ENCODE peak calls at places on chromosomes 4 and X, in four cellular contexts. P is mesenchymal stem cell, N is IMR-90, G is neuronal stem cell. I is an unnamed sample.

GRCh38 chr4:167100120-167100519 is 134.2 kb downstream of the SPOCK3 start:
- DNase-seq in N (no peak), G (peak; percentile 15), P (peak; percentile 30), I (peak; percentile 13)

GRCh38 chrX:38880460-38880859 is 79.2 kb downstream of the MID1IP1 start:
- DNase-seq in N (peak; percentile 56), P (no peak), G (no peak), I (no peak)

GRCh38 chr4:80171251-80171650 is 26.1 kb upstream of the PRDM8 start:
- DNase-seq in N (peak; percentile 62), G (no peak), P (peak; percentile 64), I (peak; percentile 10)

GRCh38 chrX:77788050-77788449 is 2.0 kb upstream of the ATRX start:
- DNase-seq in G (no peak), P (peak; percentile 15), N (peak; percentile 14), I (peak; percentile 3)

GRCh38 chr4:134324179-134324578 is 122.6 kb upstream of the PABPC4L start:
- DNase-seq in P (no peak), G (no peak), N (no peak), I (no peak)

GRCh38 chr4:105092356-105092755 is 54.3 kb upstream of the TET2 start:
- DNase-seq in G (no peak), N (peak; percentile 85), P (no peak), I (no peak)

GRCh38 chr4:58515206-58515605 is 1405.0 kb upstream of the IGFBP7 start:
- DNase-seq in N (no peak), G (peak; percentile 23), P (no peak), I (peak; percentile 48)

GRCh38 chrX:41406211-41406610 is 40.9 kb upstream of the NYX start:
- DNase-seq in N (peak; percentile 18), G (no peak), P (peak; percentile 14), I (no peak)

GRCh38 chr4:82906469-82906868 is 5.9 kb downstream of the THAP9 start:
- DNase-seq in G (no peak), N (no peak), P (no peak), I (no peak)

GRCh38 chr4:156889616-156890594 is 81.7 kb downstream of the PDGFC start:
- DNase-seq in P (peak; percentile 24), G (no peak), N (peak; percentile 83), I (no peak)

GRCh38 chr4:38819569-38819968 is 15.0 kb upstream of the TLR1 start:
- DNase-seq in G (no peak), N (peak; percentile 73), P (peak; percentile 49), I (no peak)

GRCh38 chr4:52103314-52103713 is 52.2 kb downstream of the SPATA18 start:
- DNase-seq in N (no peak), G (peak; percentile 15), P (peak; percentile 43), I (peak; percentile 61)

GRCh38 chr4:137694138-137694537 is 161.8 kb upstream of the PCDH18 start:
- DNase-seq in P (no peak), N (no peak), G (no peak), I (no peak)

GRCh38 chr4:54658321-54659093 is 750 bp downstream of the KIT start:
- DNase-seq in N (peak; percentile 36), P (peak; percentile 67), G (peak; percentile 52), I (peak; percentile 75)

GRCh38 chr4:72468904-72469502 is 100.0 kb downstream of the ADAMTS3 start:
- DNase-seq in G (no peak), P (peak; percentile 28), N (peak; percentile 20), I (peak; percentile 35)

GRCh38 chr4:8033067-8033755 is 93.5 kb upstream of the AFAP1 start:
- DNase-seq in P (no peak), N (no peak), G (no peak), I (no peak)

GRCh38 chr4:158130204-158130603 is 42.6 kb downstream of the GASK1B start:
- DNase-seq in N (no peak), P (no peak), G (no peak), I (no peak)

GRCh38 chr4:123583043-123583442 is 186.4 kb downstream of the SPRY1 start:
- DNase-seq in P (no peak), N (no peak), G (no peak), I (no peak)

GRCh38 chr4:89904524-89904923 is 9.9 kb downstream of the MMRN1 start:
- DNase-seq in P (no peak), N (no peak), G (no peak), I (no peak)

GRCh38 chr4:145890689-145891088 is 47.9 kb downstream of the ZNF827 start:
- DNase-seq in P (no peak), G (no peak), N (no peak), I (no peak)
- H3K4me3 ChIP-seq in P (no peak overlapping the region), G (no peak overlapping the region), N (no peak overlapping the region), I (no peak overlapping the region)

GRCh38 chrX:103882999-103883398 is 50.9 kb upstream of the RAB9B start:
- DNase-seq in G (no peak), P (no peak), N (no peak), I (no peak)

GRCh38 chrX:103889216-103889615 is 57.2 kb upstream of the RAB9B start:
- DNase-seq in N (no peak), P (no peak), G (no peak), I (no peak)

GRCh38 chrX:103883533-103883932 is 51.5 kb upstream of the RAB9B start:
- DNase-seq in P (no peak), G (no peak), N (no peak), I (no peak)

DNA sequence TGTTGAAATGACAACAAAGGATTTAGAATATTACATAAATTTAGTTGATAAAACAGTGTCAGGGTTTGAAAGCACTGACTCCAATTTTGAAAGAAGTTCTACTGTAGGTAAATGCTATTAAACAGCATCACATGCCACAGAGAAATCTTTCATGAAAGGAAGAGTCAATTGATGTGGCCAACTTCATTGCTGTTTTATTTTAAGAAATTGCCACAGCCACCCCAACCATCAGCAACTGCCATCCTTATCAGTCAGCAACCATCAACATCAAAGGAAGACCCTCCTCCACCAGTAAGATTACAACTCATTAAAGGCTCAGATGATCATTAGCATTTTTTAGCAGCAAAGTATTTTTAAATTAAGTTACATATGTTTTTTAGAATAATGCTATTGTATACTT is 54.6 kb upstream of the RAB9B start:
- DNase-seq in G (no peak), N (no peak), P (no peak), I (no peak)
- H3K4ac ChIP-seq in G (no peak overlapping the region), N (no peak overlapping the region), P (no peak overlapping the region), I (no peak overlapping the region)

DNA sequence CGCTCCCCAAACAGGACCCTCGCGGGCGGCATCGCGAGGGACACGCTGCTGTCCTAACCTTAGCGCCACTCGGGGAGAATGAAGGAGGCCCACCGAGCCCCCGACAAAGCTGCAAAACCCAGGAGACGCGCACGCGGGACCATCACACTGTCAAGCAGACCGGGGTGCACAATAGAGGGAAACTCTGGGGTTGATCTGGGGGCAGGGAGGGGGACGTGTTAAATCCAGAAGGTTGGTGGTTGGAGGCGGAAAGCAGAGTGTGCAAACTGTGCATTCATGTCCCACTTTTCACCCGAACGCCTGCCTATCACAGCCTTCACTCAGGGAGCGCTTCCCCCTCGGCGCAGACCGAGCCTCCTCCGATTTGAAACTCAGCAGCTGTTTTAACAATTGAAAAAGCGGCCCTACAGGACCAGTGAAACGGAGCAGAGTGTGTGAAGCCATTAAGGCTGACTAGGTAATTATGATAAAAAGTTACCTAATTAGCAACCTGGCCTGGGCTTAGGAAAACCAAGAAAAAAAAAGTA is 564 bp upstream of the NDNF start:
- DNase-seq in N (no peak), P (no peak), G (peak; percentile 47), I (peak; percentile 63)
- H3K18ac ChIP-seq in N (no peak overlapping the region), P (no peak overlapping the region), G (peak overlapping the region; percentile 99), I (no peak overlapping the region)

GRCh38 chr4:147772459-147772969 is 40.6 kb downstream of the ARHGAP10 start:
- DNase-seq in N (peak; percentile 92), G (no peak), P (peak; percentile 80), I (no peak)
- H3K4me3 ChIP-seq in N (no peak overlapping the region), G (no peak overlapping the region), P (no peak overlapping the region), I (no peak overlapping the region)

GRCh38 chr4:189870835-189871234 is 69.8 kb upstream of the FRG1 start:
- DNase-seq in N (no peak), P (no peak), G (no peak), I (no peak)

GRCh38 chr4:189874591-189874990 is 66.1 kb upstream of the FRG1 start:
- DNase-seq in P (no peak), N (no peak), G (no peak), I (no peak)

DNA sequence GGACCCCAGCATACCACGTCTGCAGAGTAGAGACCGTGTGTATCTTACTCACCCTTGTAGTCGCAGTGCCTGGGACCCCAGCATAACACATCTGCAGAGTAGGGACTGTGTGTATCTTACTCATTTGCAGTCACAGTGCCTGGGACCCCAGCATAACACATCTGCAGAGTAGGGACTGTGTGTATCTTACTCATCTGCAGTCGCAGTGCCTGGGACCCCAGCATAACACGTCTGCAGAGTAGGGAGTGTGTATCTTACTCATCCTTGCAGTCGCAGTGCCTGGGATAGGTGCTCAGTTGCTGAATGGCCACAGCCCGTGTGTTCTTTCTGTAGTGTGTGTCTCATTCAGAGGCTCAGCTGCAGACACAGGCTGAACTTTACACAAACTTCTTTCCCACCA is 71.4 kb upstream of the FRG1 start:
- DNase-seq in P (no peak), G (no peak), N (no peak), I (no peak)
- H3K4ac ChIP-seq in P (no peak overlapping the region), G (no peak overlapping the region), N (no peak overlapping the region), I (no peak overlapping the region)

GRCh38 chr4:151091047-151091446 is 8.4 kb upstream of the RPS3A start:
- DNase-seq in P (no peak), N (no peak), G (no peak), I (no peak)
- H3K18ac ChIP-seq in P (no peak overlapping the region), N (no peak overlapping the region), G (no peak overlapping the region), I (no peak overlapping the region)